ENCODE peak calls at places on chromosomes 13 and 19, in six cellular contexts. One of them, this sample, is unnamed. For H3K4me1, the result is how much of the 10 kb centered on the place peaks cover.

GRCh38 chr13:48403151-48403631 is 9.7 kb downstream of the LPAR6 start:
- DNase-seq in right lobe of liver: no peak
- DNase-seq in body of pancreas: no peak
- DNase-seq in lower lobe of right lung: no peak
- DNase-seq in effector memory CD4-positive, alpha-beta T cell: no peak
- DNase-seq in cardiac muscle cell: no peak
- DNase-seq in this sample: no peak

GRCh38 chr13:112161441-112162301 is 94.7 kb downstream of the SOX1 start:
- DNase-seq in right lobe of liver: no peak
- DNase-seq in cardiac muscle cell: no peak
- DNase-seq in lower lobe of right lung: no peak
- DNase-seq in body of pancreas: no peak
- DNase-seq in effector memory CD4-positive, alpha-beta T cell: no peak
- DNase-seq in this sample: no peak

GRCh38 chr13:71169125-71169524 is 697.9 kb downstream of the DACH1 start:
- DNase-seq in effector memory CD4-positive, alpha-beta T cell: no peak
- DNase-seq in cardiac muscle cell: no peak
- DNase-seq in right lobe of liver: no peak
- DNase-seq in lower lobe of right lung: no peak
- DNase-seq in body of pancreas: no peak
- DNase-seq in this sample: no peak

GRCh38 chr13:48783181-48783630 is 129.5 kb downstream of the CYSLTR2 start:
- DNase-seq in cardiac muscle cell: no peak
- DNase-seq in lower lobe of right lung: peak
- DNase-seq in body of pancreas: peak
- DNase-seq in right lobe of liver: peak
- DNase-seq in effector memory CD4-positive, alpha-beta T cell: no peak
- DNase-seq in this sample: peak

GRCh38 chr13:41212881-41213280 is 18.5 kb upstream of the KBTBD7 start:
- DNase-seq in body of pancreas: no peak
- DNase-seq in cardiac muscle cell: no peak
- DNase-seq in right lobe of liver: no peak
- DNase-seq in effector memory CD4-positive, alpha-beta T cell: no peak
- DNase-seq in lower lobe of right lung: no peak
- DNase-seq in this sample: no peak

GRCh38 chr13:111217661-111218060 is 102.6 kb downstream of the ARHGEF7 start:
- DNase-seq in effector memory CD4-positive, alpha-beta T cell: no peak
- DNase-seq in cardiac muscle cell: no peak
- DNase-seq in body of pancreas: peak
- DNase-seq in lower lobe of right lung: peak
- DNase-seq in right lobe of liver: peak
- DNase-seq in this sample: peak

GRCh38 chr19:4889034-4889825 is 13.5 kb downstream of the ARRDC5 start:
- DNase-seq in right lobe of liver: no peak
- DNase-seq in body of pancreas: no peak
- DNase-seq in cardiac muscle cell: no peak
- DNase-seq in lower lobe of right lung: no peak
- DNase-seq in effector memory CD4-positive, alpha-beta T cell: no peak
- DNase-seq in this sample: no peak

GRCh38 chr19:2782357-2782935 is 627 bp downstream of the SGTA start:
- DNase-seq in right lobe of liver: no peak
- DNase-seq in body of pancreas: no peak
- DNase-seq in cardiac muscle cell: no peak
- DNase-seq in lower lobe of right lung: no peak
- DNase-seq in effector memory CD4-positive, alpha-beta T cell: no peak
- DNase-seq in this sample: no peak

GRCh38 chr19:47275866-47276461 is 1.3 kb downstream of the INAFM1 start:
- DNase-seq in body of pancreas: no peak
- DNase-seq in right lobe of liver: no peak
- DNase-seq in effector memory CD4-positive, alpha-beta T cell: no peak
- DNase-seq in lower lobe of right lung: peak
- DNase-seq in cardiac muscle cell: no peak
- DNase-seq in this sample: peak

GRCh38 chr19:2636897-2637683 is 65.4 kb downstream of the GNG7 start:
- DNase-seq in lower lobe of right lung: peak
- DNase-seq in right lobe of liver: peak
- DNase-seq in body of pancreas: peak
- DNase-seq in effector memory CD4-positive, alpha-beta T cell: peak
- DNase-seq in cardiac muscle cell: peak
- DNase-seq in this sample: peak

GRCh38 chr13:95970878-95971277 is 82.3 kb downstream of the UGGT2 start:
- DNase-seq in lower lobe of right lung: no peak
- DNase-seq in body of pancreas: no peak
- DNase-seq in cardiac muscle cell: no peak
- DNase-seq in right lobe of liver: no peak
- DNase-seq in effector memory CD4-positive, alpha-beta T cell: no peak
- DNase-seq in this sample: no peak

GRCh38 chr13:39892731-39893293 is 237.3 kb downstream of the COG6 start:
- DNase-seq in lower lobe of right lung: no peak
- DNase-seq in right lobe of liver: no peak
- DNase-seq in effector memory CD4-positive, alpha-beta T cell: peak
- DNase-seq in cardiac muscle cell: no peak
- DNase-seq in body of pancreas: peak
- DNase-seq in this sample: no peak
- H3K27ac ChIP-seq in lower lobe of right lung: no peak
- H3K27ac ChIP-seq in right lobe of liver: no peak
- H3K27ac ChIP-seq in effector memory CD4-positive, alpha-beta T cell: no peak
- H3K27ac ChIP-seq in cardiac muscle cell: no peak
- H3K27ac ChIP-seq in body of pancreas: no peak
- H3K27ac ChIP-seq in this sample: no peak

DNA sequence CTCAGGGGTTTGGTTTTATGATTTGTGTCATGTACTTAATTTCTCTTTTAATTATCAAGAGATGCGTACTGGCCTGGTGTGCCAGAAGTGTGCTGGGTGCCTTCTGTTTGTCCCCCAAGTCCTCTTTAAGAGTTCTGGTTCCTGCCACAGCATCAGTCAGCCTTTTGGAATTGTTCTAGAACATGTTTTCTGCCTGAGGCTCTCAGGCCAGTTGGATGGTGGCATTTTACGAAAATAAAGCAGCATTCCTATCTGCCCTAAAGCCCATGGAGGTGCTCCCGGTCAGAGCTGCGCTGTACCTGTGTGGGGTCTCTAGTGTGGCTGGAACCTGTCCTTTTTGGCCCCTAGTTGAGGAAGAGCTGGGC is 54.1 kb downstream of the TSSK6 start:
- DNase-seq in right lobe of liver: no peak
- DNase-seq in effector memory CD4-positive, alpha-beta T cell: no peak
- DNase-seq in lower lobe of right lung: peak
- DNase-seq in cardiac muscle cell: no peak
- DNase-seq in body of pancreas: no peak
- DNase-seq in this sample: no peak
- H3K4me1 ChIP-seq in right lobe of liver: under half
- H3K4me1 ChIP-seq in effector memory CD4-positive, alpha-beta T cell: half or more
- H3K4me1 ChIP-seq in lower lobe of right lung: half or more
- H3K4me1 ChIP-seq in cardiac muscle cell: half or more
- H3K4me1 ChIP-seq in body of pancreas: half or more
- H3K4me1 ChIP-seq in this sample: half or more

DNA sequence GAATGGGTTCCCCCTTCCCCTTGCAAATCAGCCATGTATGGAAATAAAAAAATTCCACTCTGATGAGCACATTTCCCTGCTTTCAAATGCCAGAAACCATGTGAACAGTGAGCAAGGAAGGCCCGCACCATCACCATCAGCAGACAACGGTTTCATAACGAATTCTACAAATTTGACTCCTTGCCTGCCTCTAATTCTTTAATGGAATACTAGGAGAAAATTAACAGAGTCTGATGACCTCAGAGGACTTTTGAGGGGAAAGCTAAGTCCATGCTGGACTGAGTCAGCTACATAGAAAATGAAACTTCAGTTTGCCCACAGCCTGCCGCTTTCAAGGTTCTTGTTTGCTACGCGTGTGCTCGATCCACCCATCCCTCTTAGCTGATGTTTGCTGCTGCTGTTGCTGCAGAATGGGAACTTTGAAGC is 46.7 kb upstream of the KL start:
- DNase-seq in right lobe of liver: no peak
- DNase-seq in cardiac muscle cell: no peak
- DNase-seq in lower lobe of right lung: no peak
- DNase-seq in body of pancreas: no peak
- DNase-seq in effector memory CD4-positive, alpha-beta T cell: no peak
- DNase-seq in this sample: no peak
- H3K4me3 ChIP-seq in right lobe of liver: no peak
- H3K4me3 ChIP-seq in cardiac muscle cell: no peak
- H3K4me3 ChIP-seq in lower lobe of right lung: peak
- H3K4me3 ChIP-seq in body of pancreas: no peak
- H3K4me3 ChIP-seq in effector memory CD4-positive, alpha-beta T cell: no peak
- H3K4me3 ChIP-seq in this sample: peak

GRCh38 chr19:34134190-34135032 is 37.9 kb upstream of the LSM14A start:
- DNase-seq in right lobe of liver: peak
- DNase-seq in cardiac muscle cell: peak
- DNase-seq in body of pancreas: peak
- DNase-seq in lower lobe of right lung: peak
- DNase-seq in effector memory CD4-positive, alpha-beta T cell: peak
- DNase-seq in this sample: peak

GRCh38 chr19:34136127-34136526 is 36.2 kb upstream of the LSM14A start:
- DNase-seq in body of pancreas: no peak
- DNase-seq in right lobe of liver: no peak
- DNase-seq in cardiac muscle cell: no peak
- DNase-seq in effector memory CD4-positive, alpha-beta T cell: no peak
- DNase-seq in lower lobe of right lung: no peak
- DNase-seq in this sample: no peak

GRCh38 chr19:34135401-34135800 is 36.9 kb upstream of the LSM14A start:
- DNase-seq in effector memory CD4-positive, alpha-beta T cell: no peak
- DNase-seq in right lobe of liver: no peak
- DNase-seq in body of pancreas: peak
- DNase-seq in lower lobe of right lung: no peak
- DNase-seq in cardiac muscle cell: no peak
- DNase-seq in this sample: no peak

GRCh38 chr19:34131100-34131499 is 41.2 kb upstream of the LSM14A start:
- DNase-seq in body of pancreas: no peak
- DNase-seq in lower lobe of right lung: no peak
- DNase-seq in right lobe of liver: no peak
- DNase-seq in effector memory CD4-positive, alpha-beta T cell: no peak
- DNase-seq in cardiac muscle cell: no peak
- DNase-seq in this sample: no peak

DNA sequence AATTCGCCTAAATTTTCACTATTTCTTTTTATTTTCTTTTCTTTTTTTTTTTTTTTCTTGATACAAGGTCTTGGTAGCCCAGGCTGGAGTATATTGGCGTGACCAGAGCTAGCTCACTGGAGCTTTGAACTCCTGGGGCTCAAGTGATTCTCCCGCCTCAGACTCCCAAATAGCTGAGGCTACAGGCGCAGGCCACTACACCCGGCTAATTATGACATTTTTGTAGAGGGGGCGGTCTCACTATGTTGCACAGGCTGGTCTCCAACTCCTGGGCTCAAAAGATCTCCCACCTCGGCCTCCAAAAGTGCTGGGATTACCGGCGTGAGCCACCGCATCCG is 37.3 kb upstream of the LSM14A start:
- DNase-seq in cardiac muscle cell: no peak
- DNase-seq in effector memory CD4-positive, alpha-beta T cell: no peak
- DNase-seq in body of pancreas: no peak
- DNase-seq in lower lobe of right lung: no peak
- DNase-seq in right lobe of liver: no peak
- DNase-seq in this sample: no peak
- H3K27ac ChIP-seq in cardiac muscle cell: peak
- H3K27ac ChIP-seq in effector memory CD4-positive, alpha-beta T cell: peak
- H3K27ac ChIP-seq in body of pancreas: peak
- H3K27ac ChIP-seq in lower lobe of right lung: peak
- H3K27ac ChIP-seq in right lobe of liver: peak
- H3K27ac ChIP-seq in this sample: no peak

GRCh38 chr13:32428581-32429072 is 697 bp upstream of the N4BP2L1 start:
- DNase-seq in lower lobe of right lung: no peak
- DNase-seq in effector memory CD4-positive, alpha-beta T cell: no peak
- DNase-seq in cardiac muscle cell: no peak
- DNase-seq in body of pancreas: no peak
- DNase-seq in right lobe of liver: no peak
- DNase-seq in this sample: no peak

GRCh38 chr13:32427852-32428580 is at the start of gene N4BP2L1:
- DNase-seq in cardiac muscle cell: peak
- DNase-seq in body of pancreas: peak
- DNase-seq in effector memory CD4-positive, alpha-beta T cell: peak
- DNase-seq in right lobe of liver: peak
- DNase-seq in lower lobe of right lung: peak
- DNase-seq in this sample: peak

GRCh38 chr13:32426191-32426980 is 1.5 kb downstream of the N4BP2L1 start:
- DNase-seq in right lobe of liver: no peak
- DNase-seq in lower lobe of right lung: no peak
- DNase-seq in body of pancreas: no peak
- DNase-seq in effector memory CD4-positive, alpha-beta T cell: peak
- DNase-seq in cardiac muscle cell: no peak
- DNase-seq in this sample: no peak

GRCh38 chr13:32425158-32425557 is 2.8 kb downstream of the N4BP2L1 start:
- DNase-seq in right lobe of liver: no peak
- DNase-seq in effector memory CD4-positive, alpha-beta T cell: no peak
- DNase-seq in body of pancreas: no peak
- DNase-seq in cardiac muscle cell: no peak
- DNase-seq in lower lobe of right lung: no peak
- DNase-seq in this sample: no peak

DNA sequence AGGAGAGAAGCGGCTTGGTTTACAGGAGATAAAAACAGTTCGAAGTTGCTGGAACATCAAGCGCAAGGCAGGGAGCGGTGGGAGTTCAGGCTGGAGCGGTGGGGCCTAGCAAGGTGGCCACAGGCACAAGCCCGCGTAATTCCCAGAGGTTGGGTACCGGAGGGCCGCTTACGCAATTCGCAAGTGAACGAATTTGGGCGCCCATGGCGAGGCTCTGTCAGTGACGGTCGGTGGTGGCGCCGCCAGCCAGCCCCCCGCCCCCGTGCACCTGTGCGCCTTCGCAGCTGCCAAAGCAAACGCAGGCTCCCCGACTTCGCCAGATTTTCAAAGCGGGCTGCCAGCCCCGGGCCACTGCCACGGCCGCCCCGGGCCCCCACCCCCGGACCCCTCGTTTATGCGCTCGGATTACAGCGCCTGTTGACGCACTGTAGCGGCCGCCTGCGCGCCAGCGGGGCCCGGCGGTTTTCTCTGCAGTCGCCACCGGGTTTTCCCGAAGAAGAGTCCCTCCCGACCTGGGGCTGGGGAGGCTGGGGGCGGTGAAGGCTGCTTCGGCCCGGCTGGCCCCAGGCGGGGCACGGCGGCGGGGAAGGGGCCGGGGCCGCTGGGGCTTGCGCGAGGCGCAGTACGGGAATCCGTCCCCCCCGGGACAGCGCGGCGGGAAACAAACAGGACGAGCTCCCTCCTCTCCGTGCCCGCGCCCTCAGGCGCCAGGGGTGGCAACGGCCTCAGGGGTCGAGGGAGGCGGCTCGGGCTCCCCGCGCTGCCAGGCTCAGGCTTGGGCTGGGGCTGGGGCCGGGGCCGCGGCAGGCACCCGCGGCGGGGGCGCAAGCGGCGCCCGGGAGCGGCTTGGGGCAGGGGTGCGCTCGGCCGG is 714 bp downstream of the N4BP2L1 start:
- DNase-seq in lower lobe of right lung: peak
- DNase-seq in right lobe of liver: peak
- DNase-seq in effector memory CD4-positive, alpha-beta T cell: peak
- DNase-seq in cardiac muscle cell: peak
- DNase-seq in body of pancreas: peak
- DNase-seq in this sample: peak
- H3K4me1 ChIP-seq in lower lobe of right lung: under half
- H3K4me1 ChIP-seq in right lobe of liver: under half
- H3K4me1 ChIP-seq in effector memory CD4-positive, alpha-beta T cell: under half
- H3K4me1 ChIP-seq in cardiac muscle cell: under half
- H3K4me1 ChIP-seq in body of pancreas: under half
- H3K4me1 ChIP-seq in this sample: under half

This sample was measured in kidney.